ENCODE peak calls at places on chromosomes 6 and 20, in ten cellular contexts. G is astrocyte, A is neural progenitor cell, X is OCI-LY7, Q is heart right ventricle, U is ovary, B is heart left ventricle, H is ascending aorta, R is left lung, E is transverse colon. I is an unnamed sample.
A peak's percentile ranks its signal among the peaks of the same experiment; 100 is the strongest.

GRCh38 chr20:10466325-10466724 is 31.2 kb downstream of the SLX4IP start:
- DNase-seq in G (peak; percentile 75), A (peak; percentile 94), X (no peak), Q (peak; percentile 25), U (no peak), B (peak; percentile 37), H (no peak), R (no peak), E (no peak), I (no peak)

GRCh38 chr6:8113260-8113659 is 10.9 kb upstream of the EEF1E1 start:
- DNase-seq in G (peak; percentile 11), A (no peak), X (no peak), Q (no peak), U (no peak), B (no peak), H (no peak), R (no peak), E (no peak), I (no peak)

GRCh38 chr6:11613858-11614257 is 76.3 kb downstream of the TMEM170B start:
- DNase-seq in G (peak; percentile 99), A (no peak), X (no peak), Q (no peak), U (no peak), B (no peak), H (peak; percentile 25), R (no peak), E (no peak), I (no peak)

GRCh38 chr20:63830821-63831593 is at the start of gene ZBTB46:
- DNase-seq in G (no peak), A (peak; percentile 87), X (peak; percentile 71), Q (peak; percentile 62), U (peak; percentile 77), B (peak; percentile 80), H (no peak), R (no peak), E (peak; percentile 66), I (peak; percentile 31)

GRCh38 chr6:5422321-5422915 is 161.1 kb downstream of the FARS2 start:
- DNase-seq in G (peak; percentile 12), A (peak; percentile 60), X (peak; percentile 23), Q (no peak), U (no peak), B (no peak), H (no peak), R (no peak), E (peak; percentile 12), I (peak; percentile 19)

GRCh38 chr6:147986891-147987290 is 355.7 kb upstream of the SASH1 start:
- DNase-seq in G (no peak), A (no peak), X (no peak), Q (no peak), U (no peak), B (no peak), H (no peak), R (no peak), E (no peak), I (no peak)

GRCh38 chr6:42383421-42384208 is 68.1 kb downstream of the TRERF1 start:
- DNase-seq in G (no peak), A (no peak), X (no peak), Q (no peak), U (no peak), B (no peak), H (no peak), R (no peak), E (no peak), I (no peak)

GRCh38 chr6:136445063-136445462 is 105.2 kb downstream of the MAP7 start:
- DNase-seq in G (no peak), A (no peak), X (no peak), Q (no peak), U (no peak), B (no peak), H (no peak), R (no peak), E (no peak), I (no peak)

DNA sequence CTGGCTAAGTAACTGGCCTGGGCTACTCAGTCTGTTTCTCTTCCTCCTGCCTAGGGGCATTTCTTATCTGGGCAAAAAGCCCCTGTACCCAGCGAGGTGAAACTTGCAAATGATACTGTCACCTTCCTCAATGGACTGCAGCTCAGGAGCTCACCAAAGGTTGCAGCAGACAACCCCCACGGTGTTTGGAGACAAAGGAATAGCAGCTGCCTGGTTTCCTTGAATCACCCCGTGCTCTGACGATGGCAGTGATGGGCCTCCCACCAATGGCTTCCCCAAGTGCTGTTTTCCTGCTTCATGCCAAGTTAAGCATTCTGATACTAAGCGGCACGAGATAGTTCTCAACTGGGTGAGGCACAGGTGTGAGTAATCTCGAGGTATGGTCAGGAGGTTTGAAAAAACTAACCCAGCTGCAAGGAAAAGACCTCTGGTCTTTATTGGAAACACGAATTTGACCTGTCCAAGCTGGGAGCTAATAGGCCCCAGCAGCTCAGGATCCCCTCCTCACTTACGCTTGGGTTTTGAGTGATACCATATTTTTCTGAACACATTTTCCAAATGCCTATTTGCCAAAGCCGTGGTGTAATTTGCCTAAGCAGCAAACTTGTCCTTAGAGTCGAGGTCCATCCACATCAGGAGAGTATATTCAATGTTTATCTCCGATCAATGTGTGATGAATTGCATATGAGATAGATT is 128.1 kb downstream of the BCAS1 start:
- DNase-seq in G (peak; percentile 45), A (peak; percentile 73), X (peak; percentile 63), Q (no peak), U (no peak), B (no peak), H (no peak), R (no peak), E (no peak), I (no peak)
- H3K4me1 ChIP-seq in G (peaks cover 26% of the 10 kb centered on the region), A (peaks cover 37% of the 10 kb centered on the region), X (peaks cover 63% of the 10 kb centered on the region), Q (peaks cover 47% of the 10 kb centered on the region), U (peaks cover 11% of the 10 kb centered on the region), B (peaks cover 25% of the 10 kb centered on the region), H (no peaks in the 10 kb centered on the region), R (peaks cover 12% of the 10 kb centered on the region), E (peaks cover 6% of the 10 kb centered on the region), I (peaks cover 2% of the 10 kb centered on the region)

GRCh38 chr6:39834278-39834677 is 42.1 kb downstream of the DAAM2 start:
- DNase-seq in G (no peak), A (no peak), X (no peak), Q (no peak), U (no peak), B (no peak), H (no peak), R (no peak), E (no peak), I (no peak)

GRCh38 chr6:39829331-39829730 is 37.2 kb downstream of the DAAM2 start:
- DNase-seq in G (no peak), A (no peak), X (no peak), Q (no peak), U (no peak), B (no peak), H (no peak), R (no peak), E (no peak), I (no peak)

GRCh38 chr6:39830444-39830843 is 38.3 kb downstream of the DAAM2 start:
- DNase-seq in G (no peak), A (no peak), X (no peak), Q (peak; percentile 61), U (no peak), B (peak; percentile 72), H (no peak), R (no peak), E (no peak), I (no peak)

GRCh38 chr6:39834866-39835265 is 42.7 kb downstream of the DAAM2 start:
- DNase-seq in G (no peak), A (no peak), X (no peak), Q (no peak), U (no peak), B (no peak), H (no peak), R (no peak), E (no peak), I (no peak)

GRCh38 chr6:39831701-39832100 is 39.5 kb downstream of the DAAM2 start:
- DNase-seq in G (no peak), A (no peak), X (no peak), Q (no peak), U (no peak), B (no peak), H (no peak), R (no peak), E (no peak), I (no peak)
- H3K4me1 ChIP-seq in G (peaks cover 15% of the 10 kb centered on the region), A (no peaks in the 10 kb centered on the region), X (no peaks in the 10 kb centered on the region), Q (peaks cover 44% of the 10 kb centered on the region), U (no peaks in the 10 kb centered on the region), B (no peaks in the 10 kb centered on the region), H (peaks cover 13% of the 10 kb centered on the region), R (no peaks in the 10 kb centered on the region), E (no peaks in the 10 kb centered on the region), I (no peaks in the 10 kb centered on the region)

DNA sequence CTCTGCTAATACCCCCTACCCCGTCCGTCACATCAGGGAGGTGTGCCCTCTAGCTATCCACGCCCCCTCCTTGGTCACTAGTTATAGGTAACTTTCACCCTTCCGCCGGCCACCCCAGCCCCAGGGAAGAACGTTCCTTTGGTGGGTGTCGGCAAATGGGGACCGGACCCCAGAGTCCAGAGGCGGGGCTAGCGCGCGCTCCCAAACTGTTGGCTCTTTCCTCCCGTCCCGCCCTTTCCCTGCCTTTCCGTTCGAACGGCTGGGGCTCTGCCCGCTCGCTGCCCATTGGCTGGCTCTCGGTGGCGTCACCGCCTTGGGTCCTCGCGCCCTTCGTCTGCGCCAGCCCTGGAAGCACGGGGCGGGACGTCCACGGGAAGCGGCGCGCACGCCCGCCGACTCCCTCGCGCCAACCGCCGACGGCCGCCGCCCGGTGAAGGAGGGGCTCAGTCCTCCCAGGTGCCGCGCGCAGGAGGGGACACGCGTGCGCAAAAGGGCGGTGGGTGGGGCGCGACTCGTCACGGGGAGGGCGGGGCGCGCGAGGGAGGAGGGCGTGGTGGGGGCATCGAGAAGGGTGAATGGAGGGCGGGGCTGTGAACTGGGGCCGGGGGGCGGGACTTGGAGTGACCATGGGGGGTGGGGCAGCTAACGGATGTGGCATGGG is 634 bp upstream of the PHF1 start:
- DNase-seq in G (peak; percentile 91), A (peak; percentile 99), X (peak; percentile 97), Q (peak; percentile 97), U (peak; percentile 98), B (peak; percentile 98), H (peak; percentile 98), R (peak; percentile 98), E (peak; percentile 98), I (peak; percentile 98)
- H3K4me1 ChIP-seq in G (no peaks in the 10 kb centered on the region), A (peaks cover 4% of the 10 kb centered on the region), X (peaks cover 40% of the 10 kb centered on the region), Q (peaks cover 19% of the 10 kb centered on the region), U (no peaks in the 10 kb centered on the region), B (peaks cover 6% of the 10 kb centered on the region), H (peaks cover 10% of the 10 kb centered on the region), R (peaks cover 4% of the 10 kb centered on the region), E (peaks cover 12% of the 10 kb centered on the region), I (peaks cover 6% of the 10 kb centered on the region)

GRCh38 chr6:16754864-16755263 is 6.4 kb downstream of the ATXN1 start:
- DNase-seq in G (no peak), A (no peak), X (no peak), Q (no peak), U (no peak), B (no peak), H (no peak), R (no peak), E (no peak), I (no peak)

GRCh38 chr6:16754274-16754673 is 7.0 kb downstream of the ATXN1 start:
- DNase-seq in G (no peak), A (no peak), X (no peak), Q (no peak), U (no peak), B (no peak), H (no peak), R (no peak), E (no peak), I (no peak)

GRCh38 chr6:16757332-16757731 is 3.9 kb downstream of the ATXN1 start:
- DNase-seq in G (no peak), A (no peak), X (no peak), Q (no peak), U (no peak), B (no peak), H (no peak), R (no peak), E (no peak), I (no peak)

GRCh38 chr6:16756660-16757270 is 4.5 kb downstream of the ATXN1 start:
- DNase-seq in G (no peak), A (no peak), X (no peak), Q (no peak), U (no peak), B (no peak), H (no peak), R (no peak), E (no peak), I (no peak)

DNA sequence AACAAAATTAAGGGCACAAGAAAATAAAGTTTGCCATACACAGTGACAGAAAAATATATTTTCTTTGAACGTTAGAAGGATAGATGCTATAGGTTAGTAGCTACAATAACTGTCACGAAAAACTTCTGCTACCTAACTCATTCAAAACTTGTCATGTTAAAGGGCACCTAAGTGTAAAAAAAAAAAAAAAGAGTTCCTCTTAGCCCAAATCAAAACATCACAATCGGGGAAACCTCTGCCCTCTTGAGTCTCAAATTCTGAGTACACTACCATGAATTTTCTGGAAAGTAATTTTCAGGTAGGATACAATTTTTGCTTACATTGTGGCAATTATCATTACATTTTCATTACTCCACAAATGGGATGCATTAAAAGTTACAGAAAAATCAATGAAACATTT is 5.7 kb downstream of the ATXN1 start:
- DNase-seq in G (no peak), A (no peak), X (no peak), Q (no peak), U (no peak), B (no peak), H (no peak), R (no peak), E (no peak), I (no peak)
- H3K4me1 ChIP-seq in G (peaks cover 45% of the 10 kb centered on the region), A (peaks cover 14% of the 10 kb centered on the region), X (no peaks in the 10 kb centered on the region), Q (peaks cover 85% of the 10 kb centered on the region), U (peaks cover 1% of the 10 kb centered on the region), B (peaks cover 23% of the 10 kb centered on the region), H (peaks cover 7% of the 10 kb centered on the region), R (peaks cover 17% of the 10 kb centered on the region), E (peaks cover 14% of the 10 kb centered on the region), I (peaks cover 21% of the 10 kb centered on the region)

I was measured in prostate gland.